ENCODE peak calls at places on chromosomes 1 and 21, in five cellular contexts. One of them, this sample, is unnamed.

GRCh38 chr1:44361478-44361877 is 6.4 kb upstream of the ERI3 start:
- DNase-seq in psoas muscle: no peak
- DNase-seq in tibial nerve: no peak
- DNase-seq in PC-3: peak; percentile 45
- DNase-seq in tibial artery: no peak
- DNase-seq in this sample: no peak

GRCh38 chr1:39490596-39491145 is 765 bp upstream of the BMP8A start:
- DNase-seq in psoas muscle: no peak
- DNase-seq in tibial nerve: no peak
- DNase-seq in PC-3: no peak
- DNase-seq in tibial artery: no peak
- DNase-seq in this sample: no peak

GRCh38 chr1:205355054-205355453 is 1.7 kb downstream of the KLHDC8A start:
- DNase-seq in psoas muscle: no peak
- DNase-seq in tibial nerve: no peak
- DNase-seq in PC-3: peak; percentile 87
- DNase-seq in tibial artery: no peak
- DNase-seq in this sample: no peak

GRCh38 chr21:36803801-36804452 is 105.0 kb downstream of the SIM2 start:
- DNase-seq in psoas muscle: no peak
- DNase-seq in tibial nerve: no peak
- DNase-seq in PC-3: no peak
- DNase-seq in tibial artery: no peak
- DNase-seq in this sample: peak; percentile 44

GRCh38 chr1:1274931-1275431 is 1.3 kb upstream of the UBE2J2 start:
- DNase-seq in psoas muscle: no peak
- DNase-seq in tibial nerve: no peak
- DNase-seq in PC-3: no peak
- DNase-seq in tibial artery: no peak
- DNase-seq in this sample: no peak

GRCh38 chr1:156399355-156400125 is 30.5 kb downstream of the RHBG start:
- DNase-seq in psoas muscle: no peak
- DNase-seq in tibial nerve: no peak
- DNase-seq in PC-3: no peak
- DNase-seq in tibial artery: no peak
- DNase-seq in this sample: no peak

GRCh38 chr1:25657786-25658760 is 41.5 kb downstream of the MAN1C1 start:
- DNase-seq in psoas muscle: no peak
- DNase-seq in tibial nerve: no peak
- DNase-seq in PC-3: no peak
- DNase-seq in tibial artery: no peak
- DNase-seq in this sample: peak; percentile 57

GRCh38 chr1:67308136-67308535 is 463 bp downstream of the IL12RB2 start:
- DNase-seq in psoas muscle: no peak
- DNase-seq in tibial nerve: no peak
- DNase-seq in PC-3: no peak
- DNase-seq in tibial artery: no peak
- DNase-seq in this sample: no peak

GRCh38 chr1:8705104-8705503 is 112.3 kb downstream of the RERE start:
- DNase-seq in psoas muscle: no peak
- DNase-seq in tibial nerve: no peak
- DNase-seq in PC-3: peak; percentile 46
- DNase-seq in tibial artery: no peak
- DNase-seq in this sample: no peak

GRCh38 chr1:243658596-243659105 is 191.4 kb downstream of the AKT3 start:
- DNase-seq in psoas muscle: no peak
- DNase-seq in tibial nerve: no peak
- DNase-seq in PC-3: no peak
- DNase-seq in tibial artery: no peak
- DNase-seq in this sample: no peak

DNA sequence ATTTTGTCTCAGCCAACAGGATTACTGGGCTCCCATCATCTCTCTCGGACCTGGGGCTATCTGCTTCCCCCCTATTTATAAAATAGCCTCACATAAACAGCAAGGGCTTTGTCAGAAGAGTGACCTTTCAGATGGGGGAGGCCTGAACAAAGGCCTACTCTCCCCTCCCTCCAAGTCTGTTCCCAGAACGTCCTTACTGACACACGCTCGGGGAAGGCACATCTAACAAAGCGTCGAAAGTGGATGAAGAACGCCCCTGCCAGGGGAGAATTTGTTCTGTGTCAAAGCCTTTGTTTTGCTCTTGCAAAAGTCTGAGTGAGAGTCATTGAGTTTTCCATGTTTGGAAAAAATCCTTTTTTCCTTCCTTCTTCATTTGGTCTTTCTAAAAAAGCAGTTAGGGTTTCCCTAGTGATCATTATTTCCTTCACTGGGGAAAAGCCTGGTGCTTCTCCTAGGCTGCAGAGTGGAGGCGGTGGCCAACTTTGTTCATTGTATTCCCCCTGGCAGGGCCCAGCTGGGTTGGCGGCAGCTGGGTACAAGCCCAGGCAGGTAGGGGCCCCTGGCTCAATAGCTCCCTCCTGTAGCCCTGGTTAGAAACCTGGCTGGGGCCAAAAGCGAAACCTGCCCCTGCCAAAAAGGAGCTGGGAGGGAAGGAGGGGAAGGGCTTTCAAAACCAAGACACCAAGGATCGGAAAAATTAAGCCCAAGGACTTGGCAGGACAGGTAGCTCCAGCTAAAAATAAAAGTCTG is 81.1 kb downstream of the ITPKB start:
- DNase-seq in psoas muscle: peak; percentile 48
- DNase-seq in tibial nerve: no peak
- DNase-seq in PC-3: no peak
- DNase-seq in tibial artery: no peak
- DNase-seq in this sample: no peak
- H3K4me1 ChIP-seq in psoas muscle: peaks cover 82% of the 10 kb centered on the region
- H3K4me1 ChIP-seq in tibial nerve: peaks cover 90% of the 10 kb centered on the region
- H3K4me1 ChIP-seq in PC-3: peaks cover 22% of the 10 kb centered on the region
- H3K4me1 ChIP-seq in tibial artery: peaks cover 54% of the 10 kb centered on the region
- H3K4me1 ChIP-seq in this sample: peaks cover 97% of the 10 kb centered on the region

DNA sequence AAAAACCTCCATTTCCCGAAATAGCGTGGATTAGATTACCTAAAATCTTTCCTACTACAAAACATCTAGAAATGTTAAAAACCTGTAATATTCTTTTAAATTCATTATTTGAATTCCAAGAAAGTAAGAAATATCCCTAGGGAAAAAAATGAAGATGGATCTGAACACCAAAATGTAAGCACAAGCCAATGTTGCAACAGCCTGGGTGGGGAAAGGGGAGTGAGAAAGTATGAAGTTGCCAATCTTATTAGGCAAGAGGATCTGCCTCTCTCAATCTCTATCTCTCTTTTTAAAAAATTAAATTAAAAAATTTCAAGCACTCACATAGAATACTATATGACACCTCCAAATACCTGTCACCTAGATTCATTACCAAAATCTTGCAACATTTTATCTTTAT is 74.9 kb upstream of the IRF2BP2 start:
- DNase-seq in psoas muscle: no peak
- DNase-seq in tibial nerve: peak; percentile 47
- DNase-seq in PC-3: no peak
- DNase-seq in tibial artery: peak; percentile 55
- DNase-seq in this sample: no peak
- H3K27ac ChIP-seq in psoas muscle: peak overlapping the region; percentile 50
- H3K27ac ChIP-seq in tibial nerve: peak overlapping the region; percentile 90
- H3K27ac ChIP-seq in PC-3: no peak overlapping the region
- H3K27ac ChIP-seq in tibial artery: no peak overlapping the region
- H3K27ac ChIP-seq in this sample: no peak overlapping the region

GRCh38 chr1:174274452-174274851 is 115.1 kb downstream of the RABGAP1L start:
- DNase-seq in psoas muscle: no peak
- DNase-seq in tibial nerve: no peak
- DNase-seq in PC-3: no peak
- DNase-seq in tibial artery: no peak
- DNase-seq in this sample: no peak

GRCh38 chr1:174273190-174273589 is 113.9 kb downstream of the RABGAP1L start:
- DNase-seq in psoas muscle: no peak
- DNase-seq in tibial nerve: no peak
- DNase-seq in PC-3: no peak
- DNase-seq in tibial artery: no peak
- DNase-seq in this sample: no peak

GRCh38 chr1:174276087-174276486 is 116.8 kb downstream of the RABGAP1L start:
- DNase-seq in psoas muscle: no peak
- DNase-seq in tibial nerve: no peak
- DNase-seq in PC-3: no peak
- DNase-seq in tibial artery: no peak
- DNase-seq in this sample: no peak

GRCh38 chr1:174274884-174275283 is 115.6 kb downstream of the RABGAP1L start:
- DNase-seq in psoas muscle: no peak
- DNase-seq in tibial nerve: no peak
- DNase-seq in PC-3: no peak
- DNase-seq in tibial artery: no peak
- DNase-seq in this sample: no peak

DNA sequence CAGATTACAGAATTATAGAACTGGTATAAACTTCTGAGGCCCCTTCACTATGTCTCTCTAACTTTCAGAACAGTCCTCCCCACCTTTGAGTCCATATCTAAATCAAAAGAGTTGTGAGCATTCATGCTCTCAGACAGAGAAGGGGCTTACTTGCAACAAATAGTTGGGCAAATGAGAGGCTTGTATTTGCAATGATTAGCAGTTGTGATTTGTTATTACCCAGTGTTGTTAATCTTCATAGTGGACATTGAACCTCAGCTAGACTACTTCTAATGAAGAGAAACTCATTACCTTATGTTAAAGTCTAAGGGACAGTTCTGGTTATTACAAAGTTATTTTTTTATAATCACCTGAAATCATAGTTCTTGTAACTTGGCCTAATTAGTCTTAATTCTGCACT is 114.4 kb downstream of the RABGAP1L start:
- DNase-seq in psoas muscle: no peak
- DNase-seq in tibial nerve: no peak
- DNase-seq in PC-3: no peak
- DNase-seq in tibial artery: no peak
- DNase-seq in this sample: no peak
- H3K4me1 ChIP-seq in psoas muscle: no peaks in the 10 kb centered on the region
- H3K4me1 ChIP-seq in tibial nerve: no peaks in the 10 kb centered on the region
- H3K4me1 ChIP-seq in PC-3: no peaks in the 10 kb centered on the region
- H3K4me1 ChIP-seq in tibial artery: no peaks in the 10 kb centered on the region
- H3K4me1 ChIP-seq in this sample: no peaks in the 10 kb centered on the region

GRCh38 chr21:42736646-42737350 is 83.4 kb downstream of the PDE9A start:
- DNase-seq in psoas muscle: no peak
- DNase-seq in tibial nerve: no peak
- DNase-seq in PC-3: no peak
- DNase-seq in tibial artery: no peak
- DNase-seq in this sample: no peak
- H3K27ac ChIP-seq in psoas muscle: no peak overlapping the region
- H3K27ac ChIP-seq in tibial nerve: no peak overlapping the region
- H3K27ac ChIP-seq in PC-3: no peak overlapping the region
- H3K27ac ChIP-seq in tibial artery: no peak overlapping the region
- H3K27ac ChIP-seq in this sample: no peak overlapping the region

DNA sequence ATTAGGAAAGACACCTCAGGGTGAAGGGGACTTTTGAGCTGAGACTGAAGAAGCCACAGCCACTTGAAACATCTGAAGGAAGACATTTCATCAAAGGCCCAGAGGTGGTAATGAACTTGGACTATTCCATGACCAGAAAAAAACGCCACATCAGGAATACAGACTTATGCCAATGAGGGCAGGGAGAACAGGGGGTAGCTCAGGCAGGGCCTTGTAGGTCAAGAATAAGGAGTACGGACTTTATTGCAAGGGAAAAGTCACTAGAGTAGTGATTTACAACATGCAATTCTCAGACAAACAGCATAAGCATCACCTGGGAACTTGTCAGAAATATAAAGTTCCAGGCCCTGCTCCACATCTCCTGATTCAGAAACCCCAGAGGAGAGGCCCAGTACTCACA is 11.8 kb downstream of the TP53BP2 start:
- DNase-seq in psoas muscle: no peak
- DNase-seq in tibial nerve: no peak
- DNase-seq in PC-3: no peak
- DNase-seq in tibial artery: no peak
- DNase-seq in this sample: no peak
- H3K4me1 ChIP-seq in psoas muscle: peaks cover 74% of the 10 kb centered on the region
- H3K4me1 ChIP-seq in tibial nerve: peaks cover 32% of the 10 kb centered on the region
- H3K4me1 ChIP-seq in PC-3: peaks cover 49% of the 10 kb centered on the region
- H3K4me1 ChIP-seq in tibial artery: peaks cover 38% of the 10 kb centered on the region
- H3K4me1 ChIP-seq in this sample: peaks cover 76% of the 10 kb centered on the region

GRCh38 chr1:30120268-30121000 is 603.0 kb downstream of the MATN1 start:
- DNase-seq in psoas muscle: no peak
- DNase-seq in tibial nerve: no peak
- DNase-seq in PC-3: no peak
- DNase-seq in tibial artery: no peak
- DNase-seq in this sample: no peak

GRCh38 chr1:30123036-30123535 is 600.3 kb downstream of the MATN1 start:
- DNase-seq in psoas muscle: no peak
- DNase-seq in tibial nerve: no peak
- DNase-seq in PC-3: no peak
- DNase-seq in tibial artery: no peak
- DNase-seq in this sample: no peak

DNA sequence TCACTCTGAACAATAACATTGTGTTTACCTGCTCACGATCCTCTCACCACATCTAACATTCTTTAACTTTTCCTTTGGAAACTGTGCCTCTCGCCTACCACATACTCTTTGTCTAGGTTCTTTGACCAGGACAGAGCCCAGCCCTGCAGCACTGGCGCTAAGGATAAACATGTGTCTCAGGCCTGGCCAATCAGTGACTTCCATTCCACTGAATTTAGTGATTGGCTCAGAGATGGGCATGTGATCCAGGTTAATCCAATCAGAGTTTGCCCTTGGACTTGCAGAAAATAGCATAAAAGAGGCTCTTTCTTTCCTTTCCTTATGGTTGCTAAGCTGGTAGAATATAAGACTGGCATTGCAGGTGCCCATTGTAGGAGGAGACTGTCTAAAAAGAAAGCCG is 605.7 kb downstream of the MATN1 start:
- DNase-seq in psoas muscle: no peak
- DNase-seq in tibial nerve: no peak
- DNase-seq in PC-3: no peak
- DNase-seq in tibial artery: no peak
- DNase-seq in this sample: no peak
- H3K27ac ChIP-seq in psoas muscle: no peak overlapping the region
- H3K27ac ChIP-seq in tibial nerve: no peak overlapping the region
- H3K27ac ChIP-seq in PC-3: no peak overlapping the region
- H3K27ac ChIP-seq in tibial artery: no peak overlapping the region
- H3K27ac ChIP-seq in this sample: no peak overlapping the region

GRCh38 chr1:78045850-78046778 is at the start of gene GIPC2:
- DNase-seq in psoas muscle: peak; percentile 73
- DNase-seq in tibial nerve: no peak
- DNase-seq in PC-3: no peak
- DNase-seq in tibial artery: no peak
- DNase-seq in this sample: no peak

GRCh38 chr1:78045600-78045849 is 241 bp upstream of the GIPC2 start:
- DNase-seq in psoas muscle: no peak
- DNase-seq in tibial nerve: no peak
- DNase-seq in PC-3: no peak
- DNase-seq in tibial artery: no peak
- DNase-seq in this sample: no peak

GRCh38 chr1:78047131-78047530 is 1.4 kb downstream of the GIPC2 start:
- DNase-seq in psoas muscle: no peak
- DNase-seq in tibial nerve: no peak
- DNase-seq in PC-3: no peak
- DNase-seq in tibial artery: no peak
- DNase-seq in this sample: no peak

GRCh38 chr1:78043436-78043835 is 2.3 kb upstream of the GIPC2 start:
- DNase-seq in psoas muscle: no peak
- DNase-seq in tibial nerve: no peak
- DNase-seq in PC-3: no peak
- DNase-seq in tibial artery: no peak
- DNase-seq in this sample: no peak

GRCh38 chr1:78044796-78045599 is 768 bp upstream of the GIPC2 start:
- DNase-seq in psoas muscle: no peak
- DNase-seq in tibial nerve: no peak
- DNase-seq in PC-3: no peak
- DNase-seq in tibial artery: no peak
- DNase-seq in this sample: no peak
- H3K4me1 ChIP-seq in psoas muscle: peaks cover 22% of the 10 kb centered on the region
- H3K4me1 ChIP-seq in tibial nerve: no peaks in the 10 kb centered on the region
- H3K4me1 ChIP-seq in PC-3: no peaks in the 10 kb centered on the region
- H3K4me1 ChIP-seq in tibial artery: no peaks in the 10 kb centered on the region
- H3K4me1 ChIP-seq in this sample: no peaks in the 10 kb centered on the region

GRCh38 chr1:208431721-208432120 is 187.5 kb upstream of the PLXNA2 start:
- DNase-seq in psoas muscle: no peak
- DNase-seq in tibial nerve: no peak
- DNase-seq in PC-3: peak; percentile 90
- DNase-seq in tibial artery: no peak
- DNase-seq in this sample: no peak
- H3K27ac ChIP-seq in psoas muscle: no peak overlapping the region
- H3K27ac ChIP-seq in tibial nerve: no peak overlapping the region
- H3K27ac ChIP-seq in PC-3: no peak overlapping the region
- H3K27ac ChIP-seq in tibial artery: no peak overlapping the region
- H3K27ac ChIP-seq in this sample: no peak overlapping the region

This sample was measured in right atrium auricular region.